ENCODE peak calls at places on chromosome 4, in ten cellular contexts. I, X, B, P, O, D, N, R, J and T are unnamed samples.
A peak's percentile ranks its signal among the peaks of the same experiment; 100 is the strongest.

GRCh38 chr4:69322055-69322454 is 41.8 kb downstream of the UGT2B28 start:
- DNase-seq in I (peak; percentile 43), X (no peak), B (no peak), P (no peak), O (no peak), D (no peak), N (no peak), R (no peak), J (peak; percentile 76), T (peak; percentile 79)

GRCh38 chr4:86036729-86037128 is 323.1 kb downstream of the MAPK10 start:
- DNase-seq in I (peak; percentile 51), X (no peak), B (no peak), P (no peak), O (no peak), D (no peak), N (no peak), R (no peak), J (peak; percentile 40), T (peak; percentile 73)

GRCh38 chr4:36226430-36227227 is 17.7 kb downstream of the ARAP2 start:
- DNase-seq in I (no peak), X (no peak), B (no peak), P (no peak), O (no peak), D (no peak), N (no peak), R (no peak), J (no peak), T (no peak)

GRCh38 chr4:156948133-156948532 is 23.5 kb downstream of the PDGFC start:
- DNase-seq in I (no peak), X (no peak), B (no peak), P (no peak), O (no peak), D (no peak), N (no peak), R (no peak), J (no peak), T (no peak)

GRCh38 chr4:7399433-7400234 is 35.1 kb downstream of the PSAPL1 start:
- DNase-seq in I (no peak), X (no peak), B (no peak), P (no peak), O (no peak), D (peak; percentile 29), N (no peak), R (no peak), J (no peak), T (no peak)

GRCh38 chr4:65265526-65265925 is 404.8 kb downstream of the EPHA5 start:
- DNase-seq in I (no peak), X (no peak), B (no peak), P (no peak), O (no peak), D (no peak), N (no peak), R (no peak), J (no peak), T (no peak)

GRCh38 chr4:158209825-158210807 is at the start of gene TMEM144:
- DNase-seq in I (peak; percentile 79), X (peak; percentile 19), B (peak; percentile 96), P (no peak), O (peak; percentile 94), D (peak; percentile 97), N (peak; percentile 91), R (no peak), J (peak; percentile 85), T (peak; percentile 93)

GRCh38 chr4:78776729-78777555 is 792 bp downstream of the BMP2K start:
- DNase-seq in I (peak; percentile 64), X (peak; percentile 61), B (no peak), P (no peak), O (peak; percentile 62), D (peak; percentile 78), N (peak; percentile 71), R (peak; percentile 7), J (peak; percentile 19), T (peak; percentile 71)

GRCh38 chr4:3660086-3660927 is 105.9 kb upstream of the ADRA2C start:
- DNase-seq in I (peak; percentile 14), X (no peak), B (no peak), P (peak; percentile 43), O (no peak), D (no peak), N (no peak), R (no peak), J (no peak), T (no peak)

GRCh38 chr4:53520114-53520513 is 71.2 kb downstream of the LNX1 start:
- DNase-seq in I (no peak), X (no peak), B (no peak), P (no peak), O (no peak), D (no peak), N (no peak), R (no peak), J (no peak), T (no peak)

GRCh38 chr4:8345053-8345945 is 75.7 kb downstream of the HTRA3 start:
- DNase-seq in I (no peak), X (no peak), B (no peak), P (no peak), O (no peak), D (peak; percentile 62), N (no peak), R (no peak), J (no peak), T (no peak)

GRCh38 chr4:34269593-34269992 is 1974.7 kb downstream of the ARAP2 start:
- DNase-seq in I (no peak), X (no peak), B (no peak), P (no peak), O (no peak), D (no peak), N (no peak), R (no peak), J (no peak), T (no peak)

GRCh38 chr4:8235224-8235623 is 34.3 kb upstream of the HTRA3 start:
- DNase-seq in I (no peak), X (no peak), B (no peak), P (peak; percentile 79), O (no peak), D (no peak), N (no peak), R (no peak), J (no peak), T (no peak)